ENCODE peak calls at places on chromosomes 2 and 18, in nine cellular contexts. Y is NB4, H is lower lobe of right lung, J is brain microvascular endothelial cell, I is OCI-LY7, V is GM12878, A is thyroid gland, S is foreskin fibroblast, P is WTC11. D is an unnamed sample.

GRCh38 chr2:128604045-128604444 is 285.4 kb upstream of the HS6ST1 start:
- DNase-seq in Y (no peak), H (no peak), J (no peak), I (no peak), V (no peak), A (no peak), S (no peak), P (no peak), D (no peak)

GRCh38 chr2:230156782-230157181 is 63.0 kb downstream of the SP110 start:
- DNase-seq in Y (no peak), H (no peak), J (no peak), I (no peak), V (no peak), A (no peak), S (no peak), P (no peak), D (no peak)

GRCh38 chr2:174025271-174026121 is 60.3 kb upstream of the SP3 start:
- DNase-seq in Y (peak), H (peak), J (peak), I (no peak), V (no peak), A (peak), S (peak), P (no peak), D (no peak)

GRCh38 chr2:66111706-66112105 is 323.2 kb upstream of the MEIS1 start:
- DNase-seq in Y (no peak), H (no peak), J (no peak), I (no peak), V (no peak), A (no peak), S (no peak), P (no peak), D (no peak)

GRCh38 chr2:231483398-231484329 is 19.4 kb upstream of the NCL start:
- DNase-seq in Y (peak), H (peak), J (no peak), I (no peak), V (no peak), A (no peak), S (no peak), P (peak), D (peak)

GRCh38 chr2:133862400-133862977 is 294.2 kb upstream of the NCKAP5 start:
- DNase-seq in Y (no peak), H (no peak), J (no peak), I (no peak), V (no peak), A (no peak), S (no peak), P (no peak), D (no peak)

GRCh38 chr2:158845869-158846268 is 50.8 kb downstream of the DAPL1 start:
- DNase-seq in Y (no peak), H (no peak), J (no peak), I (no peak), V (no peak), A (no peak), S (no peak), P (no peak), D (no peak)

GRCh38 chr2:129337076-129337475 is 642.4 kb upstream of the RAB6C start:
- DNase-seq in Y (no peak), H (no peak), J (no peak), I (no peak), V (no peak), A (no peak), S (no peak), P (no peak), D (no peak)

GRCh38 chr18:26003391-26003790 is 87.0 kb downstream of the SS18 start:
- DNase-seq in Y (no peak), H (no peak), J (no peak), I (no peak), V (no peak), A (peak), S (no peak), P (no peak), D (no peak)

GRCh38 chr2:64024259-64024949 is 5.2 kb upstream of the VPS54 start:
- DNase-seq in Y (no peak), H (no peak), J (no peak), I (no peak), V (no peak), A (no peak), S (no peak), P (no peak), D (no peak)

GRCh38 chr2:169050476-169051240 is 18.7 kb upstream of the DHRS9 start:
- DNase-seq in Y (peak), H (no peak), J (peak), I (no peak), V (no peak), A (no peak), S (no peak), P (no peak), D (no peak)

GRCh38 chr2:223247136-223247535 is 195.1 kb downstream of the KCNE4 start:
- DNase-seq in Y (peak), H (no peak), J (peak), I (peak), V (no peak), A (no peak), S (peak), P (no peak), D (peak)

GRCh38 chr2:177556134-177556533 is 163.6 kb downstream of the AGPS start:
- DNase-seq in Y (no peak), H (no peak), J (no peak), I (no peak), V (no peak), A (no peak), S (no peak), P (no peak), D (no peak)

GRCh38 chr2:239382384-239382880 is 18.4 kb downstream of the HDAC4 start:
- DNase-seq in Y (no peak), H (peak), J (no peak), I (no peak), V (no peak), A (no peak), S (no peak), P (no peak), D (no peak)

GRCh38 chr2:222295368-222296041 is 3.3 kb downstream of the PAX3 start:
- DNase-seq in Y (no peak), H (no peak), J (no peak), I (no peak), V (no peak), A (no peak), S (no peak), P (no peak), D (no peak)

GRCh38 chr18:26386002-26386401 is 159.8 kb downstream of the TAF4B start:
- DNase-seq in Y (peak), H (no peak), J (peak), I (no peak), V (no peak), A (no peak), S (peak), P (no peak), D (no peak)

GRCh38 chr2:238141541-238142318 is 3.3 kb downstream of the KLHL30 start:
- DNase-seq in Y (peak), H (peak), J (no peak), I (no peak), V (no peak), A (peak), S (peak), P (no peak), D (no peak)

GRCh38 chr2:231321556-231322334 is 73.8 kb upstream of the B3GNT7 start:
- DNase-seq in Y (peak), H (peak), J (no peak), I (no peak), V (no peak), A (no peak), S (no peak), P (no peak), D (no peak)

GRCh38 chr2:85523062-85523905 is 15.7 kb upstream of the MAT2A start:
- DNase-seq in Y (no peak), H (no peak), J (no peak), I (no peak), V (no peak), A (no peak), S (no peak), P (no peak), D (no peak)
- TF ChIP-seq CTCF in Y (no peak), H (no peak), J (no peak), I (no peak), V (no peak), A (no peak), S (no peak), P (no peak), D (no peak)

DNA sequence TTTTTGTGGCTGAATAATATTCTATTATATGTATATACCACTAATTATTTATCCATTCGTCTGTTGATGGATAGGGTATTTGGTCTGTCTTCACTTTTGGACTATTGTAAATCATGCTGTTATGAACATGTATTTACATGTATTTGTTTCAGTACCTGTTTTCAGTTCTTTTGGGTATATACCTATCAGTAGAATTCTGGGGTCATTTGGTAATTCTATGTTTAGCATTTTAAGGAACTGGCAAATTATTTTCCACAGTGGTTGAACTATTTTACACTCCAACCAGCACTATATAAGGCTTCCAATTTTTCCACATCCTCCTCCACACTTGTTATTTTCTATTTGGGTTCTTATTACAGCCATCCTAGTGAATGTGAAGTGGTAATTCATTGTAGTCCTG is 12.4 kb upstream of the TANK start:
- DNase-seq in Y (no peak), H (no peak), J (no peak), I (no peak), V (no peak), A (no peak), S (no peak), P (no peak), D (no peak)
- TF ChIP-seq CTCF in Y (no peak), H (no peak), J (no peak), I (no peak), V (no peak), A (no peak), S (no peak), P (no peak), D (no peak)

DNA sequence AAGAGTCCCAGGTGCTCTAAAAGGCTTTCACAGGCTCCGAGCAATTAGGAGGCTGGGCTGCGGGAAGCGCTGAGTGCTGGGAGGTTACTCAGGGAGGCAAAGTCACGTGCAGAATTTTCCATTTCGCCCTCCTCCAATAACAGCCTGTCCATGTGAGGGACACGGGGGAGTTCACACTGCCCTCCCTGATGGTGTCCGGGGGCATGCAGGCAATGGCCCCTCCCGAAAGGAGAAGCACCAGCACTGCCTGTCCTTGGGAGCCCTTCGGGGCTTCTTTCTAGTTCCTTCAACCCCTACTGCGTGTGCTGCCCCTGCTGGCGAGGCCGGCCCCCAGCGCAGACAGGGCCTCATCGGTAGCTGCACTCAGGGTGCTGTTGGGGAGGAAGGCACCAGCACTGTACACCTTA is 63.1 kb upstream of the HPCAL1 start:
- DNase-seq in Y (peak), H (peak), J (no peak), I (no peak), V (no peak), A (no peak), S (no peak), P (peak), D (no peak)
- TF ChIP-seq CTCF in Y (peak), H (no peak), J (peak), I (peak), V (peak), A (no peak), S (no peak), P (peak), D (no peak)

DNA sequence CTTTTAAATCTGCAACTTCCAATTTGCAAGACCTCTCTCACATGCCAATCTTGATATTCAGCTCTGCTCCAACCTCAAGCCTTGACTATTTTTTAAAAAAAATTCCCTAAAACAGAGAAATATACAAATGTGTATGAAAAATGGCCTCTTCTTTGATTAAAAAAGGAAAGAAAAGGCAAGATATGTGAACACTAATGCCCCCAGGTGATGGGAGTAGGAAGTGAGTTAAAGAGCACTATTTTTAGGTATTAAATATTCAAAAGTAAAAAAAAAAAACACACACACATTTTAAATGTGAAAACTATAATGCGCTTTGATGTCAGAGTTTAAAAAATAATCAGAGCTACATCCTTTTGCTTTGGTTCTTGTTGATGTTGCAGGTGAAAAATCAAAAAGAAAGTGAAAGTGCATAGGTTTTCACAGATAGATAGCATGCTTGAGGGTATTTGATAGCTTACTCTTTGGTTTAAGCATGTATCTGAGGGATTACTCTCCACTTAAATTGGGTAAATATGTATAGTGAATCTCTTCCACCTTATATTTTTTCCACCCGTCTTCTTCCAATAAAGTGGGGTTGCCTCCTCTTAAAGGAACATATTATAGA is 406.0 kb upstream of the POU3F3 start:
- DNase-seq in Y (no peak), H (no peak), J (no peak), I (peak), V (no peak), A (no peak), S (no peak), P (no peak), D (no peak)
- TF ChIP-seq CTCF in Y (no peak), H (no peak), J (no peak), I (peak), V (no peak), A (no peak), S (no peak), P (no peak), D (no peak)

GRCh38 chr18:54023471-54023870 is 201.0 kb downstream of the MBD2 start:
- DNase-seq in Y (no peak), H (no peak), J (peak), I (no peak), V (peak), A (no peak), S (peak), P (no peak), D (peak)

GRCh38 chr18:54020971-54021370 is 203.5 kb downstream of the MBD2 start:
- DNase-seq in Y (no peak), H (no peak), J (no peak), I (no peak), V (no peak), A (no peak), S (no peak), P (no peak), D (no peak)

GRCh38 chr18:54020346-54020745 is 204.1 kb downstream of the MBD2 start:
- DNase-seq in Y (no peak), H (no peak), J (no peak), I (no peak), V (no peak), A (no peak), S (no peak), P (no peak), D (no peak)
- TF ChIP-seq CTCF in Y (no peak), H (no peak), J (peak), I (no peak), V (no peak), A (no peak), S (no peak), P (no peak), D (no peak)

GRCh38 chr2:57515366-57515765 is 531.2 kb upstream of the VRK2 start:
- DNase-seq in Y (no peak), H (no peak), J (no peak), I (no peak), V (no peak), A (no peak), S (no peak), P (no peak), D (no peak)

GRCh38 chr2:57516740-57517340 is 529.8 kb upstream of the VRK2 start:
- DNase-seq in Y (peak), H (no peak), J (no peak), I (peak), V (peak), A (no peak), S (peak), P (no peak), D (no peak)
- TF ChIP-seq CTCF in Y (peak), H (peak), J (no peak), I (peak), V (peak), A (no peak), S (peak), P (peak), D (peak)

GRCh38 chr2:215612770-215613169 is 176.9 kb upstream of the FN1 start:
- DNase-seq in Y (no peak), H (no peak), J (peak), I (no peak), V (no peak), A (no peak), S (peak), P (no peak), D (no peak)
- TF ChIP-seq CTCF in Y (no peak), H (no peak), J (no peak), I (no peak), V (no peak), A (no peak), S (no peak), P (no peak), D (no peak)

D was measured in activated CD8-positive, alpha-beta T cell treated with anti-CD3 and anti-CD28 coated beads for 36 hours.